ENCODE peak calls at places on chromosome 16, in eight cellular contexts. W is stromal cell of bone marrow; X is activated B cell treated with CpG ODN at 0.5 μM for 24 hours; L is activated T-helper 1 cell treated with Interleukin-2 at 50 U/mL for 16 hours; R is SHP77; D is stimulated activated CD8-positive, alpha-beta memory T cell treated with anti-CD3 and anti-CD28 coated beads, Interleukin-15, amount 100 ng/mL, for 1 hour; B is Calu3; E is central memory CD8-positive, alpha-beta T cell. F is an unnamed sample.

GRCh38 chr16:69579783-69580182 is 14.0 kb downstream of the NFAT5 start:
- DNase-seq in X (no peak), B (no peak), L (no peak), D (no peak), W (no peak), R (no peak), E (no peak), F (no peak)

GRCh38 chr16:391885-392335 is 5.1 kb upstream of the NME4 start:
- DNase-seq in X (peak), W (no peak), D (peak), E (peak), B (peak), R (peak), L (peak), F (peak)

GRCh38 chr16:10577305-10578202 is 2.8 kb downstream of the EMP2 start:
- DNase-seq in X (no peak), L (no peak), B (peak), W (no peak), R (no peak), E (no peak), D (no peak), F (peak)

GRCh38 chr16:90077757-90078593 is 844 bp upstream of the PRDM7 start:
- DNase-seq in D (no peak), E (no peak), L (peak), W (peak), B (peak), X (no peak), R (peak), F (no peak)

GRCh38 chr16:29231231-29231630 is 175.3 kb downstream of the NPIPB11 start:
- DNase-seq in D (no peak), B (no peak), L (no peak), E (no peak), R (no peak), W (no peak), X (no peak), F (no peak)

GRCh38 chr16:18829221-18829620 is 27.9 kb upstream of the ARL6IP1 start:
- DNase-seq in B (no peak), X (no peak), R (no peak), E (no peak), W (no peak), D (no peak), L (no peak), F (no peak)

GRCh38 chr16:84933774-84934571 is 77.4 kb downstream of the ZDHHC7 start:
- DNase-seq in X (no peak), B (no peak), D (no peak), L (no peak), E (no peak), W (no peak), R (no peak), F (no peak)

GRCh38 chr16:78537511-78537910 is 438.1 kb downstream of the WWOX start:
- DNase-seq in E (no peak), R (no peak), L (no peak), B (no peak), X (no peak), W (no peak), D (no peak), F (no peak)